ENCODE peak calls at places on chromosome 11, in five cellular contexts. F is body of pancreas; C is A549; D is tibial artery; Z is CD8-positive, alpha-beta memory T cell. W is an unnamed sample.

GRCh38 chr11:36469063-36469462 is 41.0 kb downstream of the TRAF6 start:
- DNase-seq in C (peak), F (no peak), D (no peak), Z (no peak), W (no peak)

GRCh38 chr11:34633990-34634725 is 13.3 kb downstream of the EHF start:
- DNase-seq in C (peak), F (peak), Z (no peak), D (no peak), W (no peak)

GRCh38 chr11:120431633-120432032 is 79.9 kb upstream of the GRIK4 start:
- DNase-seq in Z (no peak), C (peak), F (no peak), D (no peak), W (no peak)

GRCh38 chr11:93741882-93742226 is 382 bp downstream of the C11orf54 start:
- DNase-seq in C (peak), Z (no peak), D (no peak), F (peak), W (peak)

GRCh38 chr11:119910056-119910455 is 181.1 kb upstream of the NECTIN1 start:
- DNase-seq in C (no peak), D (no peak), Z (no peak), F (peak), W (no peak)

GRCh38 chr11:131943296-131943695 is 572.9 kb downstream of the NTM start:
- DNase-seq in F (peak), C (no peak), D (no peak), Z (no peak), W (no peak)

GRCh38 chr11:117011541-117011908 is 86.7 kb downstream of the SIK3 start:
- DNase-seq in F (no peak), C (peak), Z (no peak), D (no peak), W (peak)

GRCh38 chr11:78830277-78830676 is 255.6 kb upstream of the NARS2 start:
- DNase-seq in C (no peak), F (no peak), D (no peak), Z (no peak), W (no peak)

GRCh38 chr11:75242722-75243600 is 2.4 kb downstream of the TPBGL start:
- DNase-seq in Z (no peak), C (no peak), F (no peak), D (peak), W (no peak)

GRCh38 chr11:61356701-61357100 is 5.0 kb downstream of the CYB561A3 start:
- DNase-seq in F (no peak), C (no peak), Z (no peak), D (no peak), W (no peak)

GRCh38 chr11:132658696-132659095 is 873.6 kb downstream of the OPCML start:
- DNase-seq in C (no peak), Z (no peak), F (no peak), D (no peak), W (no peak)

GRCh38 chr11:100789500-100789899 is 102.4 kb downstream of the ARHGAP42 start:
- DNase-seq in Z (no peak), F (peak), C (peak), D (no peak), W (no peak)

GRCh38 chr11:8760896-8761295 is 78.3 kb downstream of the RPL27A start:
- DNase-seq in D (no peak), C (no peak), F (no peak), Z (no peak), W (no peak)

GRCh38 chr11:8759634-8760033 is 77.0 kb downstream of the RPL27A start:
- DNase-seq in Z (no peak), D (peak), F (peak), C (no peak), W (no peak)

GRCh38 chr11:8757533-8757932 is 74.9 kb downstream of the RPL27A start:
- DNase-seq in C (no peak), D (no peak), Z (no peak), F (no peak), W (no peak)

GRCh38 chr11:8757047-8757446 is 74.5 kb downstream of the RPL27A start:
- DNase-seq in F (no peak), Z (no peak), D (no peak), C (no peak), W (no peak)

GRCh38 chr11:8758619-8759169 is 76.1 kb downstream of the RPL27A start:
- DNase-seq in Z (no peak), C (no peak), F (no peak), D (no peak), W (no peak)
- H3K27ac ChIP-seq in Z (no peak), C (no peak), F (peak), D (peak), W (no peak)

DNA sequence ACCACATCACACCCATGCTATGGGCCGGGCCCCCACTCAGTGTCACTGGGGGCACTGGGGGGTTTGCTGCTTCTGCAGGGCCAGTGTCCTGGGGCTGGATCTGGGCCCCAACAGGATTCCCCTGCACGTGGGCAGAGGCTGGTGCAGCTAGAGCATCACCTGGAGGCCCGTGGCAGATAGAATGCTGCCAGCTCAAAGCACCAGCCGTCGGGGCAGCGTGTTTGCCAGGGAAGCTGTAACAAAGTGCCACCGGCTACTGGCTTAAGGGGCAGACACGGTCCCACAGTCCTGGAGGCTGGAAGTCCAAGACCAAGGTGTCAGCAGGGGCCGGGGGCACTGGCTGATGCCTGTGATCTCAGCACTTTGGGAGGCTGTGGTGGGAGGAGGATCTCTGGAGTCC is 7.1 kb downstream of the TCIRG1 start:
- DNase-seq in D (no peak), C (no peak), F (peak), Z (no peak), W (no peak)
- H3K27ac ChIP-seq in D (no peak), C (no peak), F (peak), Z (no peak), W (no peak)

GRCh38 chr11:59417023-59417422 is 9.2 kb downstream of the OR5A2 start:
- DNase-seq in C (no peak), F (no peak), D (no peak), Z (peak), W (no peak)

GRCh38 chr11:59413646-59414045 is 12.6 kb downstream of the OR5A2 start:
- DNase-seq in Z (no peak), D (no peak), F (no peak), C (no peak), W (no peak)

GRCh38 chr11:59418151-59418550 is 8.1 kb downstream of the OR5A2 start:
- DNase-seq in Z (no peak), F (no peak), D (no peak), C (no peak), W (no peak)

GRCh38 chr11:59416613-59417012 is 9.6 kb downstream of the OR5A2 start:
- DNase-seq in F (no peak), C (no peak), D (no peak), Z (no peak), W (no peak)
- H3K27ac ChIP-seq in F (no peak), C (no peak), D (no peak), Z (no peak), W (no peak)

DNA sequence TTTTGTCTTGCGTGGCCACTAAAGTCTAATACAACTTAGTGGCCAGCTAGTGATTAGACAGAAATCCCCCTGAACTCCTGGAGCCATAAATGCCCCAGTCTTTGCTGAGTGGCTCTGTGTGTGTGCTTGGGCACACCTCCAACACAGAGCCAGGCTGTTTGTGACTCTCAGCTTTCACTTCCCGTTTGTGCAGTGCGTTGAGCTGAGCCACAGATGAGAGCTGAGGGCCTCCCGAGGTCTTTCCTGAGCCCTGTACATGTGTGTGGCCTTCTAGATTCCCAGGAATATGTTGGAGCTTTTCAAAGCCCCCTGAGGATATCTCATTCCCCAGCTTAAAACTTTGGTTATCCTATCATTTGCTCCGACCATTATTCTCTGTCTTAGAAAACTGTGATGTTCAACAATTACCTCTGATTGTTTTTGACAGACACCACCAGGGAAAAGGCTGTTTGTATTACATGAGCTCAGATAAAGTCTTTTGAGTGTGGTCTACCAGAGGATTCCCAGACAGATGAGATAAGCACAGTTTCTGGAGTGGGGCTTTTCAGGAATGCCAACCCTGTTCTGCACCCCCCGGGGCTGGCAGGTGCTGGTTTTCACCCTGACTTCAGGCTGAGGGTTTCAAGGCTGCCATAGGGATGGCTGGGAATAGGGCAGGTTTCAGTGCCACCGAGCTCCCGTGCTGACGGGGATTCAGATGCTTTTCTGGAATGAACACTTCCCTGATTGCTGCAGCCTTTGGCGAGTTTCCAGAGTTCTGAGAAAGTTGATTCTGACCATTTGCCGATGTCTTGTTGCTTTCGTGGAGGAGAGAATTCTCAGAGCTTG is 23.8 kb downstream of the IGHMBP2 start:
- DNase-seq in Z (no peak), F (no peak), D (no peak), C (no peak), W (no peak)
- H3K27ac ChIP-seq in Z (no peak), F (no peak), D (peak), C (no peak), W (no peak)

GRCh38 chr11:16876053-16876752 is 137.8 kb downstream of the C11orf58 start:
- DNase-seq in F (no peak), C (no peak), Z (no peak), D (no peak), W (peak)
- H3K27ac ChIP-seq in F (no peak), C (no peak), Z (no peak), D (no peak), W (peak)

GRCh38 chr11:83161610-83162199 is 4.8 kb downstream of the PCF11 start:
- DNase-seq in D (no peak), C (no peak), F (no peak), Z (no peak), W (no peak)
- H3K27ac ChIP-seq in D (peak), C (no peak), F (peak), Z (no peak), W (peak)

W was measured in epithelial cell of prostate.